ENCODE peak calls at places on chromosomes 16 and 17, in four cellular contexts. O is cardiac fibroblast, M is astrocyte of the spinal cord, T is glutamatergic neuron. Y is an unnamed sample.

GRCh38 chr17:9457005-9457404 is 118.6 kb downstream of the STX8 start:
- DNase-seq in O (no peak), M (no peak), T (no peak), Y (no peak)

GRCh38 chr17:81365148-81365600 is 30.1 kb upstream of the BAHCC1 start:
- DNase-seq in O (peak), M (peak), T (no peak), Y (peak)

GRCh38 chr16:71762186-71762585 is 37.7 kb upstream of the PHLPP2 start:
- DNase-seq in O (peak), M (no peak), T (no peak), Y (no peak)

GRCh38 chr16:19382084-19382801 is 35.4 kb upstream of the TMC5 start:
- DNase-seq in O (no peak), M (no peak), T (no peak), Y (no peak)

GRCh38 chr17:77304051-77304745 is 163.4 kb downstream of the SEC14L1 start:
- DNase-seq in O (peak), M (peak), T (no peak), Y (no peak)

GRCh38 chr16:22370038-22370541 is 4.3 kb downstream of the CDR2 start:
- DNase-seq in O (peak), M (no peak), T (no peak), Y (no peak)

GRCh38 chr17:21286066-21286770 is 1.7 kb downstream of the MAP2K3 start:
- DNase-seq in O (peak), M (peak), T (no peak), Y (peak)

GRCh38 chr17:60049936-60050335 is 28.8 kb downstream of the HEATR6 start:
- DNase-seq in O (peak), M (no peak), T (peak), Y (no peak)

GRCh38 chr17:58303981-58304734 is 23.4 kb upstream of the MPO start:
- DNase-seq in O (peak), M (peak), T (peak), Y (no peak)

GRCh38 chr16:67170168-67170947 is at the start of gene NOL3:
- DNase-seq in O (peak), M (peak), T (peak), Y (peak)

GRCh38 chr16:79173101-79173500 is 427.4 kb downstream of the MAF start:
- DNase-seq in O (no peak), M (no peak), T (no peak), Y (no peak)

GRCh38 chr17:77325826-77326581 is 185.2 kb downstream of the SEC14L1 start:
- DNase-seq in O (peak), M (peak), T (no peak), Y (no peak)

GRCh38 chr17:69539781-69540319 is 125.4 kb downstream of the MAP2K6 start:
- DNase-seq in O (peak), M (peak), T (no peak), Y (no peak)

GRCh38 chr17:75240394-75241142 is 20.8 kb downstream of the GGA3 start:
- DNase-seq in O (peak), M (peak), T (peak), Y (peak)

GRCh38 chr17:81607431-81607830 is 29.5 kb downstream of the NPLOC4 start:
- DNase-seq in O (peak), M (peak), T (no peak), Y (no peak)

GRCh38 chr16:77442078-77442477 is 7.2 kb upstream of the ADAMTS18 start:
- DNase-seq in O (no peak), M (no peak), T (no peak), Y (no peak)

GRCh38 chr17:74514632-74515035 is 16.6 kb downstream of the CD300LB start:
- DNase-seq in O (no peak), M (peak), T (no peak), Y (no peak)

GRCh38 chr17:14947671-14948070 is 317.5 kb downstream of the PMP22 start:
- DNase-seq in O (no peak), M (no peak), T (no peak), Y (no peak)

GRCh38 chr17:14950216-14950615 is 314.9 kb downstream of the PMP22 start:
- DNase-seq in O (no peak), M (peak), T (no peak), Y (no peak)

GRCh38 chr17:14953405-14953804 is 311.7 kb downstream of the PMP22 start:
- DNase-seq in O (no peak), M (no peak), T (no peak), Y (no peak)
- TF ChIP-seq CTCF in O (no peak), M (no peak), T (no peak), Y (no peak)

DNA sequence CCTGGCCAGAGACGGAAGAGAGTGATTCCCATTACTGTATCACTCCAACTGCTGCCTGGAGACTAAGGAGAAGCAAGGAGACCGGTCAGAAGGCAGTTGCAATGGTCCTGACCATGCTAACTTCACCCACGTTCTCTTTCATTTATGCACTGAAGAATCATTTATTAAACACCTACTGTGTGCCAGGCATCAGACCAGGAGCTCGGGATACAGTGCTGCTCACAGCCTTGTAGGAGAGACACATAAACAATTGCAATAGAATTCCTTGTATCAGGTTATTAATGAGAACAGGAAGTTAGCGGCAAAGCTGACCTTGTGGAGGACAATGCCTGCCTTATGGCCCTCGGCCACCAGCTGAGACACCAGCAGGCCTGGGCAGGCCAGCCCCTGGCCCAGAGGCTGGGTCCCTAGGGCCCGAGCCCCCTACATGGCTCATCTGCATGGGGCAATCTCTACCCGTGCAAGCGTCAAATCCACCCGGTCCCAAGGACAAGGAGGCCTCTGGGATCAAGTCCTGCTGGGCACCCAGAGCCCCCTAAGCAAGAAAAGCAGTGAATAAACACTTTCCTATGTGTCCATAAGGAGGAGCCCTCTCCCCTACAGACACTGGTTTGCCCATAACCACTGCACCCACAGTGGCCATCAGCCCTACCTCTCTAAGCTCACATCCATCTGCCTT is 8.6 kb upstream of the ENPP7 start:
- DNase-seq in O (peak), M (no peak), T (no peak), Y (no peak)
- TF ChIP-seq CTCF in O (no peak), M (peak), T (peak), Y (no peak)

GRCh38 chr17:65917560-65917959 is 274.4 kb downstream of the CEP112 start:
- DNase-seq in O (no peak), M (no peak), T (no peak), Y (no peak)

GRCh38 chr17:65918450-65918849 is 273.5 kb downstream of the CEP112 start:
- DNase-seq in O (peak), M (no peak), T (no peak), Y (no peak)

GRCh38 chr17:65920996-65921395 is 270.9 kb downstream of the CEP112 start:
- DNase-seq in O (no peak), M (no peak), T (no peak), Y (no peak)

GRCh38 chr17:65916425-65916824 is 275.5 kb downstream of the CEP112 start:
- DNase-seq in O (no peak), M (no peak), T (no peak), Y (no peak)

GRCh38 chr17:65918921-65919546 is 272.9 kb downstream of the CEP112 start:
- DNase-seq in O (peak), M (peak), T (no peak), Y (no peak)
- TF ChIP-seq CTCF in O (peak), M (peak), T (no peak), Y (no peak)

GRCh38 chr17:56891751-56892150 is 22.1 kb downstream of the TRIM25 start:
- DNase-seq in O (peak), M (no peak), T (peak), Y (peak)
- TF ChIP-seq CTCF in O (peak), M (peak), T (no peak), Y (peak)

DNA sequence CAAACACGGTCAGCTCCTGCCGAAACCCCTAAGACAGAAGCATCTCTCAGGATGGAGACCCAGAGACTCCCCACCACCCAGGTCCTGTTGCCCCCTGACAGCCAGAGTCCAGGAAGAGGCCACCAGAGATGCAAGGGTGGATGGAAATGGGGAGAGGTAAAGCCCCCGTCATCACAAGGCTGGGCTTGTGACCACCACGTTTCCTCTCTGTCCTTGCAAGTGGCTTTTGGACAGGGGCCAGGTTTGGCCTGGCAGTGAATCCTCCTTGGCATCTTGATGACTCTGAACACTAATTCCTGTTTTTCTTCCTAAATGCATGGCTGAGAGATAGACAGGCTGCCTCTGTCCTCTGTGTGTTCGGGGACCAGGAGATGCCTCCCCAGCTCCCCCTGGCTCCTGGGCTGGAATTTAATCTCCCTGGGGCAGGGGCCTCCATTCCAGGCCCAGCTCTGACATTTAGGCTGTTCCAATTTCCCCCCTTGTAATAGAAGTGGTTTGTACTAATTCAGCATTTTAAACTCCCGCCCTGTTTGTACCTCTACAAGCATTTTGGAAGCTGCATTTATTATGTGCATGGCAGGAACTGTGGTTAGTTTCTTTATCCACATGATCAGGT is 116.2 kb upstream of the IRX6 start:
- DNase-seq in O (no peak), M (no peak), T (no peak), Y (no peak)
- TF ChIP-seq CTCF in O (no peak), M (no peak), T (no peak), Y (no peak)

Y was measured in psoas muscle.